ENCODE peak calls at places on chromosomes 5 and 9, in six cellular contexts. One of them, this sample, is unnamed.
A peak's percentile ranks its signal among the peaks of the same experiment; 100 is the strongest.

GRCh38 chr9:12818431-12819000 is 43.7 kb downstream of the LURAP1L start:
- ATAC-seq in foreskin keratinocyte: no peak
- ATAC-seq in left lung: peak; percentile 85
- ATAC-seq in CD8-positive, alpha-beta T cell: no peak
- ATAC-seq in psoas muscle: no peak
- ATAC-seq in right cardiac atrium: peak; percentile 65
- ATAC-seq in this sample: peak; percentile 42

GRCh38 chr5:32299059-32299677 is 13.6 kb downstream of the MTMR12 start:
- ATAC-seq in CD8-positive, alpha-beta T cell: no peak
- ATAC-seq in right cardiac atrium: no peak
- ATAC-seq in left lung: no peak
- ATAC-seq in foreskin keratinocyte: no peak
- ATAC-seq in psoas muscle: no peak
- ATAC-seq in this sample: no peak

GRCh38 chr9:137798142-137798541 is 79.4 kb upstream of the CACNA1B start:
- ATAC-seq in foreskin keratinocyte: no peak
- ATAC-seq in CD8-positive, alpha-beta T cell: no peak
- ATAC-seq in right cardiac atrium: no peak
- ATAC-seq in psoas muscle: no peak
- ATAC-seq in left lung: no peak
- ATAC-seq in this sample: no peak

GRCh38 chr9:3887121-3887797 is 361.5 kb upstream of the RFX3 start:
- ATAC-seq in right cardiac atrium: no peak
- ATAC-seq in foreskin keratinocyte: peak; percentile 64
- ATAC-seq in left lung: no peak
- ATAC-seq in CD8-positive, alpha-beta T cell: no peak
- ATAC-seq in psoas muscle: no peak
- ATAC-seq in this sample: no peak

GRCh38 chr9:116208417-116209232 is 55.0 kb downstream of the PAPPA start:
- ATAC-seq in left lung: no peak
- ATAC-seq in CD8-positive, alpha-beta T cell: no peak
- ATAC-seq in psoas muscle: no peak
- ATAC-seq in right cardiac atrium: no peak
- ATAC-seq in foreskin keratinocyte: peak; percentile 38
- ATAC-seq in this sample: no peak

GRCh38 chr5:67052034-67052433 is 144.6 kb downstream of the CD180 start:
- ATAC-seq in CD8-positive, alpha-beta T cell: no peak
- ATAC-seq in right cardiac atrium: no peak
- ATAC-seq in psoas muscle: no peak
- ATAC-seq in left lung: no peak
- ATAC-seq in foreskin keratinocyte: no peak
- ATAC-seq in this sample: no peak

GRCh38 chr5:171845857-171846785 is 60.5 kb downstream of the SMIM23 start:
- ATAC-seq in right cardiac atrium: peak; percentile 54
- ATAC-seq in CD8-positive, alpha-beta T cell: no peak
- ATAC-seq in psoas muscle: peak; percentile 59
- ATAC-seq in left lung: peak; percentile 14
- ATAC-seq in foreskin keratinocyte: no peak
- ATAC-seq in this sample: peak; percentile 32

GRCh38 chr5:144032375-144032774 is 138.1 kb downstream of the YIPF5 start:
- ATAC-seq in foreskin keratinocyte: no peak
- ATAC-seq in psoas muscle: peak; percentile 99
- ATAC-seq in left lung: no peak
- ATAC-seq in CD8-positive, alpha-beta T cell: no peak
- ATAC-seq in right cardiac atrium: peak; percentile 81
- ATAC-seq in this sample: no peak

GRCh38 chr9:109307380-109308240 is 13.2 kb downstream of the EPB41L4B start:
- ATAC-seq in psoas muscle: peak; percentile 36
- ATAC-seq in foreskin keratinocyte: no peak
- ATAC-seq in right cardiac atrium: peak; percentile 25
- ATAC-seq in left lung: peak; percentile 35
- ATAC-seq in CD8-positive, alpha-beta T cell: no peak
- ATAC-seq in this sample: no peak

GRCh38 chr9:134215709-134216448 is 51.5 kb upstream of the RNU6ATAC start:
- ATAC-seq in left lung: peak; percentile 16
- ATAC-seq in right cardiac atrium: peak; percentile 27
- ATAC-seq in psoas muscle: no peak
- ATAC-seq in foreskin keratinocyte: no peak
- ATAC-seq in CD8-positive, alpha-beta T cell: no peak
- ATAC-seq in this sample: no peak

GRCh38 chr5:175448276-175448675 is 4.3 kb upstream of the DRD1 start:
- ATAC-seq in left lung: no peak
- ATAC-seq in right cardiac atrium: no peak
- ATAC-seq in psoas muscle: no peak
- ATAC-seq in CD8-positive, alpha-beta T cell: no peak
- ATAC-seq in foreskin keratinocyte: no peak
- ATAC-seq in this sample: no peak

GRCh38 chr9:77170991-77171699 is 6.2 kb upstream of the VPS13A start:
- ATAC-seq in psoas muscle: peak; percentile 95
- ATAC-seq in right cardiac atrium: peak; percentile 88
- ATAC-seq in left lung: no peak
- ATAC-seq in CD8-positive, alpha-beta T cell: no peak
- ATAC-seq in foreskin keratinocyte: no peak
- ATAC-seq in this sample: peak; percentile 16

GRCh38 chr5:132271251-132272246 is 14.1 kb downstream of the PDLIM4 start:
- ATAC-seq in left lung: peak; percentile 7
- ATAC-seq in right cardiac atrium: peak; percentile 15
- ATAC-seq in psoas muscle: no peak
- ATAC-seq in foreskin keratinocyte: no peak
- ATAC-seq in CD8-positive, alpha-beta T cell: peak; percentile 40
- ATAC-seq in this sample: no peak

GRCh38 chr9:114051706-114052105 is 26.4 kb downstream of the AMBP start:
- ATAC-seq in right cardiac atrium: no peak
- ATAC-seq in foreskin keratinocyte: no peak
- ATAC-seq in CD8-positive, alpha-beta T cell: no peak
- ATAC-seq in psoas muscle: no peak
- ATAC-seq in left lung: no peak
- ATAC-seq in this sample: no peak

GRCh38 chr5:43648499-43649124 is 45.6 kb downstream of the NNT start:
- ATAC-seq in CD8-positive, alpha-beta T cell: no peak
- ATAC-seq in left lung: no peak
- ATAC-seq in psoas muscle: no peak
- ATAC-seq in foreskin keratinocyte: no peak
- ATAC-seq in right cardiac atrium: peak; percentile 76
- ATAC-seq in this sample: peak; percentile 41

GRCh38 chr5:143472576-143472975 is 69.1 kb upstream of the NR3C1 start:
- ATAC-seq in right cardiac atrium: no peak
- ATAC-seq in psoas muscle: no peak
- ATAC-seq in foreskin keratinocyte: no peak
- ATAC-seq in CD8-positive, alpha-beta T cell: no peak
- ATAC-seq in left lung: no peak
- ATAC-seq in this sample: no peak

GRCh38 chr9:113886933-113887332 is 10.8 kb downstream of the ZNF618 start:
- ATAC-seq in foreskin keratinocyte: no peak
- ATAC-seq in CD8-positive, alpha-beta T cell: no peak
- ATAC-seq in psoas muscle: peak; percentile 76
- ATAC-seq in left lung: peak; percentile 41
- ATAC-seq in right cardiac atrium: no peak
- ATAC-seq in this sample: no peak

GRCh38 chr5:117594165-117594564 is 1019.5 kb upstream of the SEMA6A start:
- ATAC-seq in psoas muscle: peak; percentile 52
- ATAC-seq in CD8-positive, alpha-beta T cell: no peak
- ATAC-seq in foreskin keratinocyte: no peak
- ATAC-seq in left lung: peak; percentile 33
- ATAC-seq in right cardiac atrium: peak; percentile 92
- ATAC-seq in this sample: peak; percentile 95

GRCh38 chr5:81525690-81526089 is 131.8 kb upstream of the ACOT12 start:
- ATAC-seq in right cardiac atrium: no peak
- ATAC-seq in foreskin keratinocyte: no peak
- ATAC-seq in psoas muscle: peak; percentile 89
- ATAC-seq in CD8-positive, alpha-beta T cell: no peak
- ATAC-seq in left lung: peak; percentile 31
- ATAC-seq in this sample: no peak

GRCh38 chr5:10502130-10502529 is 60.5 kb downstream of the ROPN1L start:
- ATAC-seq in psoas muscle: no peak
- ATAC-seq in right cardiac atrium: no peak
- ATAC-seq in foreskin keratinocyte: no peak
- ATAC-seq in left lung: no peak
- ATAC-seq in CD8-positive, alpha-beta T cell: no peak
- ATAC-seq in this sample: no peak

GRCh38 chr5:80082731-80083114 is 47.6 kb downstream of the THBS4 start:
- ATAC-seq in right cardiac atrium: peak; percentile 93
- ATAC-seq in psoas muscle: peak; percentile 95
- ATAC-seq in foreskin keratinocyte: peak; percentile 53
- ATAC-seq in left lung: peak; percentile 92
- ATAC-seq in CD8-positive, alpha-beta T cell: peak; percentile 55
- ATAC-seq in this sample: peak; percentile 73

GRCh38 chr5:72137826-72138409 is 30.6 kb downstream of the MAP1B start:
- ATAC-seq in CD8-positive, alpha-beta T cell: peak; percentile 54
- ATAC-seq in foreskin keratinocyte: no peak
- ATAC-seq in right cardiac atrium: no peak
- ATAC-seq in psoas muscle: peak; percentile 61
- ATAC-seq in left lung: peak; percentile 47
- ATAC-seq in this sample: no peak

GRCh38 chr5:72847989-72848473 is 31.6 kb downstream of the TNPO1 start:
- ATAC-seq in foreskin keratinocyte: peak; percentile 95
- ATAC-seq in psoas muscle: peak; percentile 94
- ATAC-seq in CD8-positive, alpha-beta T cell: peak; percentile 81
- ATAC-seq in left lung: peak; percentile 96
- ATAC-seq in right cardiac atrium: peak; percentile 97
- ATAC-seq in this sample: peak; percentile 94

GRCh38 chr5:109078448-109078847 is 330.8 kb downstream of the FER start:
- ATAC-seq in CD8-positive, alpha-beta T cell: no peak
- ATAC-seq in foreskin keratinocyte: no peak
- ATAC-seq in left lung: no peak
- ATAC-seq in right cardiac atrium: no peak
- ATAC-seq in psoas muscle: no peak
- ATAC-seq in this sample: no peak

GRCh38 chr9:126665696-126666035 is 51.9 kb downstream of the LMX1B start:
- ATAC-seq in CD8-positive, alpha-beta T cell: no peak
- ATAC-seq in right cardiac atrium: no peak
- ATAC-seq in left lung: no peak
- ATAC-seq in psoas muscle: no peak
- ATAC-seq in foreskin keratinocyte: no peak
- ATAC-seq in this sample: no peak
- H3K27ac ChIP-seq in CD8-positive, alpha-beta T cell: no peak overlapping the region
- H3K27ac ChIP-seq in right cardiac atrium: no peak overlapping the region
- H3K27ac ChIP-seq in left lung: no peak overlapping the region
- H3K27ac ChIP-seq in psoas muscle: no peak overlapping the region
- H3K27ac ChIP-seq in foreskin keratinocyte: no peak overlapping the region
- H3K27ac ChIP-seq in this sample: no peak overlapping the region

GRCh38 chr5:4613440-4613839 is 526.7 kb upstream of the ADAMTS16 start:
- ATAC-seq in CD8-positive, alpha-beta T cell: no peak
- ATAC-seq in left lung: no peak
- ATAC-seq in right cardiac atrium: no peak
- ATAC-seq in psoas muscle: no peak
- ATAC-seq in foreskin keratinocyte: no peak
- ATAC-seq in this sample: no peak
- H3K27ac ChIP-seq in CD8-positive, alpha-beta T cell: no peak overlapping the region
- H3K27ac ChIP-seq in left lung: no peak overlapping the region
- H3K27ac ChIP-seq in right cardiac atrium: no peak overlapping the region
- H3K27ac ChIP-seq in psoas muscle: no peak overlapping the region
- H3K27ac ChIP-seq in foreskin keratinocyte: no peak overlapping the region
- H3K27ac ChIP-seq in this sample: no peak overlapping the region

DNA sequence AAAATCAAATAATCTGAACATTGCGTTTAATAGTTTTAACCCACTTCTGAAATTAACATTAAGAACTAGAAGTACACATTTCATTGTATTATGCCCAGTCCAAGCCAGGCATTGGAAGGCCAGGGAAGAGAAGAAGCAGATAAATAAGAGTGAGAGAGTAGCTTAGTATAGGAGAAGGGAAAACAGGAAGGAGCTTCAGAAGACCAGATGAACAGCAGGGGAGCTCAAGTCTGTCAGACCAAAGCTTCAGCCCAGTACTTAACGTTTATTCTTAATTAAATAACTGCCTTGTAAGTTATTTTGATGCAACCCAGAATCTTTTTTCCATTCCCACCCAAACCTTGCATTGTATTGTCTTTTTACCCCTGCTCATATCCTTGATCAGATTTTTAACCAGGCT is 11.5 kb upstream of the FAM120AOS start:
- ATAC-seq in psoas muscle: no peak
- ATAC-seq in foreskin keratinocyte: no peak
- ATAC-seq in left lung: no peak
- ATAC-seq in right cardiac atrium: no peak
- ATAC-seq in CD8-positive, alpha-beta T cell: no peak
- ATAC-seq in this sample: no peak
- H3K27ac ChIP-seq in psoas muscle: peak overlapping the region; percentile 38
- H3K27ac ChIP-seq in foreskin keratinocyte: no peak overlapping the region
- H3K27ac ChIP-seq in left lung: peak overlapping the region; percentile 73
- H3K27ac ChIP-seq in right cardiac atrium: no peak overlapping the region
- H3K27ac ChIP-seq in CD8-positive, alpha-beta T cell: no peak overlapping the region
- H3K27ac ChIP-seq in this sample: no peak overlapping the region

DNA sequence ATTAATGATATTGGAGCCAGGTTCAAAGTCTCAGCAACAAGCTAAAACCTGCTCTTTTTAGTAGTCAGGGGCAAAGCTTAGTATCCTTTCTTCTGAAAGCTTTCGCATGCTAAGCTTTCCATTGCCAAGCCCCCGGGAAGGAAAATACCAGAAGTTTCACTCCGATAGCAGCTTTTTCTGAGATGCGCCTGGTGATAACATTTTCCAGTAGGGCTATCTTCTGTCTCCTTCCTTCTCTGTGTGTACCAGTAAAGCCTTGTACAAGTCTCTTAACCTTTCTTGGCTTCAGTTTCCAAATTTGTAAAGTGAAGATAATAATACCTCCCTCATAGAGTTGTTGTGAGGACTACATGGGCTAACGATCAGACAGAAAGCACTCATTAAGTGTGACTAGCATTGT is 36.7 kb downstream of the DOCK8 start:
- ATAC-seq in foreskin keratinocyte: no peak
- ATAC-seq in CD8-positive, alpha-beta T cell: no peak
- ATAC-seq in psoas muscle: no peak
- ATAC-seq in left lung: no peak
- ATAC-seq in right cardiac atrium: no peak
- ATAC-seq in this sample: no peak
- H3K27ac ChIP-seq in foreskin keratinocyte: no peak overlapping the region
- H3K27ac ChIP-seq in CD8-positive, alpha-beta T cell: no peak overlapping the region
- H3K27ac ChIP-seq in psoas muscle: no peak overlapping the region
- H3K27ac ChIP-seq in left lung: no peak overlapping the region
- H3K27ac ChIP-seq in right cardiac atrium: no peak overlapping the region
- H3K27ac ChIP-seq in this sample: no peak overlapping the region

GRCh38 chr5:139275536-139276297 is 17.8 kb upstream of the MATR3 start:
- ATAC-seq in right cardiac atrium: no peak
- ATAC-seq in psoas muscle: no peak
- ATAC-seq in foreskin keratinocyte: peak; percentile 60
- ATAC-seq in CD8-positive, alpha-beta T cell: no peak
- ATAC-seq in left lung: no peak
- ATAC-seq in this sample: no peak

GRCh38 chr5:139277171-139277570 is 16.4 kb upstream of the MATR3 start:
- ATAC-seq in CD8-positive, alpha-beta T cell: no peak
- ATAC-seq in foreskin keratinocyte: no peak
- ATAC-seq in right cardiac atrium: no peak
- ATAC-seq in left lung: no peak
- ATAC-seq in psoas muscle: no peak
- ATAC-seq in this sample: no peak

GRCh38 chr5:139282195-139282557 is 11.4 kb upstream of the MATR3 start:
- ATAC-seq in left lung: peak; percentile 36
- ATAC-seq in foreskin keratinocyte: no peak
- ATAC-seq in right cardiac atrium: no peak
- ATAC-seq in psoas muscle: peak; percentile 54
- ATAC-seq in CD8-positive, alpha-beta T cell: no peak
- ATAC-seq in this sample: no peak

GRCh38 chr5:139276426-139276825 is 17.1 kb upstream of the MATR3 start:
- ATAC-seq in psoas muscle: no peak
- ATAC-seq in foreskin keratinocyte: no peak
- ATAC-seq in right cardiac atrium: no peak
- ATAC-seq in left lung: no peak
- ATAC-seq in CD8-positive, alpha-beta T cell: no peak
- ATAC-seq in this sample: no peak

GRCh38 chr5:139278540-139279274 is 14.8 kb upstream of the MATR3 start:
- ATAC-seq in CD8-positive, alpha-beta T cell: no peak
- ATAC-seq in psoas muscle: no peak
- ATAC-seq in right cardiac atrium: no peak
- ATAC-seq in foreskin keratinocyte: no peak
- ATAC-seq in left lung: no peak
- ATAC-seq in this sample: no peak
- H3K27ac ChIP-seq in CD8-positive, alpha-beta T cell: no peak overlapping the region
- H3K27ac ChIP-seq in psoas muscle: peak overlapping the region; percentile 21
- H3K27ac ChIP-seq in right cardiac atrium: no peak overlapping the region
- H3K27ac ChIP-seq in foreskin keratinocyte: no peak overlapping the region
- H3K27ac ChIP-seq in left lung: no peak overlapping the region
- H3K27ac ChIP-seq in this sample: no peak overlapping the region